ENCODE peak calls at places on chromosomes 12 and 14, in ten cellular contexts. A, L, Z, V, N, R, K, E, B and W are unnamed samples.

GRCh38 chr14:102907303-102907844 is 15.1 kb upstream of the AMN start:
- DNase-seq in A (no peak), L (no peak), Z (no peak), V (no peak), N (no peak), R (no peak), K (no peak), E (no peak), B (no peak), W (no peak)

GRCh38 chr12:108773798-108774788 is 42.8 kb upstream of the CORO1C start:
- DNase-seq in A (peak), L (peak), Z (peak), V (peak), N (peak), R (peak), K (no peak), E (no peak), B (peak), W (peak)

GRCh38 chr12:47207005-47207717 is 127.4 kb upstream of the AMIGO2 start:
- DNase-seq in A (no peak), L (no peak), Z (no peak), V (no peak), N (no peak), R (no peak), K (peak), E (peak), B (no peak), W (no peak)

GRCh38 chr14:100446572-100446971 is 123.4 kb downstream of the SLC25A47 start:
- DNase-seq in A (peak), L (no peak), Z (no peak), V (no peak), N (peak), R (no peak), K (no peak), E (no peak), B (no peak), W (no peak)

GRCh38 chr12:57276935-57277563 is 26.1 kb upstream of the STAC3 start:
- DNase-seq in A (no peak), L (peak), Z (no peak), V (no peak), N (peak), R (no peak), K (peak), E (no peak), B (peak), W (no peak)

GRCh38 chr12:46617167-46617566 is 208.6 kb downstream of the SLC38A4 start:
- DNase-seq in A (peak), L (peak), Z (peak), V (no peak), N (peak), R (no peak), K (no peak), E (no peak), B (no peak), W (peak)

GRCh38 chr14:57863471-57863870 is 2.4 kb downstream of the SLC35F4 start:
- DNase-seq in A (no peak), L (no peak), Z (peak), V (no peak), N (no peak), R (no peak), K (no peak), E (no peak), B (no peak), W (no peak)

GRCh38 chr12:19198272-19198671 is 68.7 kb downstream of the PLEKHA5 start:
- DNase-seq in A (peak), L (peak), Z (no peak), V (no peak), N (peak), R (no peak), K (peak), E (no peak), B (peak), W (peak)

GRCh38 chr12:92614502-92614901 is 88.3 kb upstream of the PLEKHG7 start:
- DNase-seq in A (no peak), L (no peak), Z (no peak), V (no peak), N (no peak), R (no peak), K (no peak), E (no peak), B (no peak), W (no peak)

GRCh38 chr14:60164717-60165546 is at the start of gene DHRS7:
- DNase-seq in A (peak), L (peak), Z (peak), V (peak), N (peak), R (peak), K (peak), E (peak), B (peak), W (peak)

GRCh38 chr14:60721331-60722162 is 2.6 kb downstream of the SIX4 start:
- DNase-seq in A (peak), L (peak), Z (peak), V (no peak), N (peak), R (no peak), K (peak), E (peak), B (peak), W (peak)

GRCh38 chr12:12403264-12404248 is 46.7 kb downstream of the BORCS5 start:
- DNase-seq in A (no peak), L (no peak), Z (no peak), V (no peak), N (no peak), R (no peak), K (no peak), E (no peak), B (no peak), W (no peak)

GRCh38 chr12:121668750-121669524 is 517 bp downstream of the MORN3 start:
- DNase-seq in A (no peak), L (peak), Z (peak), V (peak), N (peak), R (no peak), K (peak), E (peak), B (no peak), W (no peak)

GRCh38 chr12:44582521-44582920 is 293.6 kb downstream of the NELL2 start:
- DNase-seq in A (no peak), L (no peak), Z (no peak), V (no peak), N (no peak), R (no peak), K (no peak), E (no peak), B (no peak), W (no peak)

GRCh38 chr12:64567570-64567969 is 42.7 kb upstream of the RASSF3 start:
- DNase-seq in A (no peak), L (no peak), Z (no peak), V (no peak), N (no peak), R (no peak), K (peak), E (no peak), B (no peak), W (no peak)

GRCh38 chr12:102958073-102958829 is 777 bp downstream of the ASCL1 start:
- DNase-seq in A (peak), L (peak), Z (peak), V (peak), N (peak), R (no peak), K (no peak), E (no peak), B (no peak), W (no peak)

GRCh38 chr14:94575730-94576585 is 5.3 kb upstream of the SERPINA5 start:
- DNase-seq in A (peak), L (no peak), Z (no peak), V (peak), N (peak), R (no peak), K (no peak), E (no peak), B (no peak), W (peak)

GRCh38 chr12:13278249-13278787 is 81.8 kb downstream of the EMP1 start:
- DNase-seq in A (peak), L (peak), Z (peak), V (peak), N (peak), R (peak), K (peak), E (peak), B (peak), W (peak)

GRCh38 chr14:71021347-71022014 is 114.2 kb downstream of the PCNX1 start:
- DNase-seq in A (peak), L (no peak), Z (no peak), V (peak), N (peak), R (no peak), K (no peak), E (no peak), B (no peak), W (peak)

GRCh38 chr14:83483063-83483462 is 1949.4 kb upstream of the SEL1L start:
- DNase-seq in A (peak), L (peak), Z (no peak), V (no peak), N (peak), R (no peak), K (no peak), E (no peak), B (peak), W (no peak)

GRCh38 chr14:51180577-51180976 is 59.5 kb upstream of the TMX1 start:
- DNase-seq in A (no peak), L (no peak), Z (no peak), V (no peak), N (no peak), R (no peak), K (peak), E (no peak), B (no peak), W (no peak)

GRCh38 chr14:69660344-69661193 is 49.2 kb downstream of the SUSD6 start:
- DNase-seq in A (no peak), L (no peak), Z (no peak), V (no peak), N (no peak), R (no peak), K (no peak), E (no peak), B (no peak), W (no peak)

GRCh38 chr14:23561873-23562821 is 5.4 kb downstream of the AP1G2 start:
- DNase-seq in A (peak), L (peak), Z (no peak), V (no peak), N (no peak), R (no peak), K (no peak), E (no peak), B (no peak), W (no peak)
- H3K4me3 ChIP-seq in A (no peak), L (no peak), Z (no peak), V (no peak), N (no peak), R (no peak), K (no peak), E (no peak), B (no peak), W (no peak)

GRCh38 chr12:48832321-48833060 is 14.2 kb downstream of the CACNB3 start:
- DNase-seq in A (no peak), L (no peak), Z (no peak), V (no peak), N (no peak), R (no peak), K (no peak), E (no peak), B (no peak), W (no peak)

DNA sequence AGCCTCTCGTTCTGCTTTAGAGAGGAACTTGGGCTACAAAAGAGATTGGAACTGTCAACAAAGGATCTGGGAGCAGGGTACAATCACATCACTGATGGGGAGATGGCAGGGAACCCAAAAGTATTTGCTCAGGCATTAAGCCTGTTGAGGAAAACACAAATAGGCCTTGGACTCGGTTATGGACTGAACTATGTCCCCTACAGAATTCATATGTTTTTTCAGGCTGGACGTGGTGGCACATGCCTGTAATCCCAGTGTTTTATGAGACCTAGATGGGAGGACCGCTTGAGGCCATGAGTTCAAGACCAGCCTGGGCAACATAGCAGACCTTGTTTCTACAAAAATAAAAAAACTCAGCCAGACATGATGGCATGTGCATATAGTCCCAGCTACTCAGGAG is 13.9 kb downstream of the DDX23 start:
- DNase-seq in A (no peak), L (no peak), Z (no peak), V (no peak), N (no peak), R (no peak), K (no peak), E (no peak), B (no peak), W (no peak)
- H3K4me3 ChIP-seq in A (no peak), L (no peak), Z (no peak), V (no peak), N (no peak), R (no peak), K (no peak), E (no peak), B (no peak), W (no peak)

DNA sequence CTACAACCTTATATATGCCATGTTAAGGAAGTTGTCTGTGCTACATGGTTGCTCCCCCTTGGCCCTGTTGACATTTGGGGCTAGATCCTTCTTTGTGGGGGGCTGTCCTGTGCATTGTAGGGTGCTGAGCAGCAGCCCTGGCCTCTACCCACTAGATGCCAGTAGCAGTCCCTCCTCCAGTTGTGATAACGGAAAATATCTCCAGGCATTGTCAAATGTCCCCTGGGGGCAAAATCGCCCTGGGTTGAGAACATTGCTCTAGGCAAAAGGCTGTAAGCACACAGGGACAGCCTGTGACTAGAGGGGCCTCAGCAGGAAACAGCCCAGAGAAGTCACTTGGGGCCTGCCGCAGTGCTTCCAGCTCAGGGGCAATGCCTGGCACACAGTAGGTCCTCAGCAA is 1100.3 kb downstream of the BCL11B start:
- DNase-seq in A (no peak), L (no peak), Z (no peak), V (no peak), N (no peak), R (no peak), K (no peak), E (no peak), B (no peak), W (no peak)
- H3K4me3 ChIP-seq in A (no peak), L (no peak), Z (no peak), V (no peak), N (no peak), R (no peak), K (no peak), E (no peak), B (no peak), W (no peak)

DNA sequence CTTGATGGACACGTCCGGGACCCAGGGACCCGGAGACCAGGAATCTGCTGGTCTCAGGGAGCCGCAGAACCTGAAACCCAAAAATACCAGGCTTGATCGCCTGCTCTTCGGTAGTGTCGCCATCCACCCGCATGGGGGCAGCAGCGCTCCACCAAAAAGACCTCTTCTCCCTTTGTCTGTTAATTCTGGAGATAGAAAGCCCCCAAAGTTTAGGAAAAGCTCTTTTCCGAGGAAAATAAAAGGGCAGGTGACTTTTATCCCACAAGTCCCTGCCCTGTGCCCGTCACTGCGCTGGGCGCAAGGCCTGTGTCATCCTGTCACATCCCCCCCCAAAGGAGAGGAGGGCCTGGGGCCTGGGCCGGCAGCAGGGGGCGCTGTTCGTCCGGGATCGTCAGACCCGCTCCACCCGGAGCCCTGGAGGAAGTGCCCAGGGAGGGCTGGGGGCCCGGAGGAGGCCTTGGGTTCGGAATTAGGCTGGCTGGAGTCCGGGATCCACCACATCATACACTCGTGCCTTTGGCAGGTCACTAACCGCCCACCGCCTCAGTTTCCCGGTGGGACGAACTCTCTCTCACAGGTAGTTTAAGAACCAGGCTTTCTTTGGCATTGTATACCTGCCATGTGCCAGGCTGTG is 31.9 kb downstream of the DAD1 start:
- DNase-seq in A (peak), L (peak), Z (peak), V (peak), N (peak), R (peak), K (peak), E (peak), B (peak), W (no peak)
- H3K4me3 ChIP-seq in A (peak), L (no peak), Z (no peak), V (peak), N (peak), R (peak), K (peak), E (peak), B (peak), W (peak)